ENCODE peak calls at places on chromosomes 6 and 20, in seven cellular contexts. One of them, this sample, is unnamed.
A peak's percentile ranks its signal among the peaks of the same experiment; 100 is the strongest.

GRCh38 chr6:13268914-13269532 is 59.3 kb downstream of the TBC1D7 start:
- DNase-seq in HT-29: peak; percentile 7
- DNase-seq in endothelial cell: no peak
- DNase-seq in HEK293T: no peak
- DNase-seq in T1000: no peak
- DNase-seq in activated T-cell treated with anti-CD3 and anti-CD28 coated beads, Interleukin-2, amount 50 U/mL, for 4 hours: no peak
- DNase-seq in H7: no peak
- DNase-seq in this sample: no peak

GRCh38 chr6:97947841-97948240 is 664.8 kb upstream of the MMS22L start:
- DNase-seq in activated T-cell treated with anti-CD3 and anti-CD28 coated beads, Interleukin-2, amount 50 U/mL, for 4 hours: no peak
- DNase-seq in HT-29: peak; percentile 80
- DNase-seq in H7: no peak
- DNase-seq in T1000: peak; percentile 37
- DNase-seq in HEK293T: no peak
- DNase-seq in endothelial cell: no peak
- DNase-seq in this sample: peak; percentile 81

GRCh38 chr6:32166411-32167061 is 2.1 kb downstream of the EGFL8 start:
- DNase-seq in HT-29: no peak
- DNase-seq in T1000: no peak
- DNase-seq in HEK293T: no peak
- DNase-seq in activated T-cell treated with anti-CD3 and anti-CD28 coated beads, Interleukin-2, amount 50 U/mL, for 4 hours: no peak
- DNase-seq in endothelial cell: no peak
- DNase-seq in H7: peak; percentile 95
- DNase-seq in this sample: no peak

GRCh38 chr6:168828800-168829199 is 387.8 kb downstream of the SMOC2 start:
- DNase-seq in HEK293T: no peak
- DNase-seq in HT-29: no peak
- DNase-seq in endothelial cell: no peak
- DNase-seq in activated T-cell treated with anti-CD3 and anti-CD28 coated beads, Interleukin-2, amount 50 U/mL, for 4 hours: no peak
- DNase-seq in H7: no peak
- DNase-seq in T1000: no peak
- DNase-seq in this sample: no peak

GRCh38 chr6:32128751-32129296 is 778 bp upstream of the ATF6B start:
- DNase-seq in activated T-cell treated with anti-CD3 and anti-CD28 coated beads, Interleukin-2, amount 50 U/mL, for 4 hours: no peak
- DNase-seq in H7: no peak
- DNase-seq in HEK293T: no peak
- DNase-seq in HT-29: no peak
- DNase-seq in endothelial cell: no peak
- DNase-seq in T1000: no peak
- DNase-seq in this sample: no peak

GRCh38 chr6:53476979-53477378 is 67.9 kb downstream of the GCLC start:
- DNase-seq in H7: no peak
- DNase-seq in HT-29: no peak
- DNase-seq in T1000: no peak
- DNase-seq in HEK293T: no peak
- DNase-seq in endothelial cell: no peak
- DNase-seq in activated T-cell treated with anti-CD3 and anti-CD28 coated beads, Interleukin-2, amount 50 U/mL, for 4 hours: no peak
- DNase-seq in this sample: no peak

GRCh38 chr6:140977425-140977824 is 1155.3 kb upstream of the GJE1 start:
- DNase-seq in activated T-cell treated with anti-CD3 and anti-CD28 coated beads, Interleukin-2, amount 50 U/mL, for 4 hours: no peak
- DNase-seq in HT-29: no peak
- DNase-seq in endothelial cell: no peak
- DNase-seq in T1000: no peak
- DNase-seq in H7: no peak
- DNase-seq in HEK293T: no peak
- DNase-seq in this sample: no peak

GRCh38 chr6:44268095-44268628 is 2.1 kb upstream of the TMEM151B start:
- DNase-seq in HT-29: peak; percentile 78
- DNase-seq in H7: peak; percentile 87
- DNase-seq in endothelial cell: peak; percentile 73
- DNase-seq in activated T-cell treated with anti-CD3 and anti-CD28 coated beads, Interleukin-2, amount 50 U/mL, for 4 hours: peak; percentile 62
- DNase-seq in HEK293T: peak; percentile 79
- DNase-seq in T1000: no peak
- DNase-seq in this sample: peak; percentile 78

GRCh38 chr6:2396856-2397640 is 151.6 kb upstream of the GMDS start:
- DNase-seq in activated T-cell treated with anti-CD3 and anti-CD28 coated beads, Interleukin-2, amount 50 U/mL, for 4 hours: no peak
- DNase-seq in HEK293T: no peak
- DNase-seq in HT-29: no peak
- DNase-seq in T1000: no peak
- DNase-seq in H7: no peak
- DNase-seq in endothelial cell: no peak
- DNase-seq in this sample: no peak

GRCh38 chr20:31824554-31825313 is 5.6 kb downstream of the MYLK2 start:
- DNase-seq in HT-29: no peak
- DNase-seq in activated T-cell treated with anti-CD3 and anti-CD28 coated beads, Interleukin-2, amount 50 U/mL, for 4 hours: no peak
- DNase-seq in H7: peak; percentile 32
- DNase-seq in HEK293T: no peak
- DNase-seq in endothelial cell: no peak
- DNase-seq in T1000: no peak
- DNase-seq in this sample: no peak

GRCh38 chr20:46283426-46283825 is 24.9 kb downstream of the CDH22 start:
- DNase-seq in HEK293T: no peak
- DNase-seq in activated T-cell treated with anti-CD3 and anti-CD28 coated beads, Interleukin-2, amount 50 U/mL, for 4 hours: no peak
- DNase-seq in T1000: no peak
- DNase-seq in HT-29: no peak
- DNase-seq in H7: no peak
- DNase-seq in endothelial cell: no peak
- DNase-seq in this sample: no peak

GRCh38 chr6:1336246-1336843 is 24.4 kb downstream of the FOXQ1 start:
- DNase-seq in activated T-cell treated with anti-CD3 and anti-CD28 coated beads, Interleukin-2, amount 50 U/mL, for 4 hours: no peak
- DNase-seq in H7: peak; percentile 35
- DNase-seq in HEK293T: no peak
- DNase-seq in endothelial cell: peak; percentile 22
- DNase-seq in HT-29: peak; percentile 96
- DNase-seq in T1000: no peak
- DNase-seq in this sample: no peak

GRCh38 chr20:48750941-48751620 is 76.7 kb downstream of the PREX1 start:
- DNase-seq in endothelial cell: peak; percentile 77
- DNase-seq in HT-29: no peak
- DNase-seq in H7: peak; percentile 91
- DNase-seq in activated T-cell treated with anti-CD3 and anti-CD28 coated beads, Interleukin-2, amount 50 U/mL, for 4 hours: peak; percentile 29
- DNase-seq in T1000: no peak
- DNase-seq in HEK293T: no peak
- DNase-seq in this sample: no peak

GRCh38 chr20:46438156-46438750 is 31.8 kb upstream of the ELMO2 start:
- DNase-seq in endothelial cell: peak; percentile 9
- DNase-seq in HEK293T: peak; percentile 51
- DNase-seq in T1000: no peak
- DNase-seq in HT-29: peak; percentile 67
- DNase-seq in H7: peak; percentile 59
- DNase-seq in activated T-cell treated with anti-CD3 and anti-CD28 coated beads, Interleukin-2, amount 50 U/mL, for 4 hours: peak; percentile 7
- DNase-seq in this sample: peak; percentile 60

GRCh38 chr6:30688569-30688968 is 2.1 kb upstream of the PPP1R18 start:
- DNase-seq in T1000: no peak
- DNase-seq in H7: no peak
- DNase-seq in HEK293T: no peak
- DNase-seq in activated T-cell treated with anti-CD3 and anti-CD28 coated beads, Interleukin-2, amount 50 U/mL, for 4 hours: no peak
- DNase-seq in HT-29: no peak
- DNase-seq in endothelial cell: no peak
- DNase-seq in this sample: no peak

GRCh38 chr6:156111913-156112312 is 656.3 kb upstream of the NOX3 start:
- DNase-seq in HEK293T: no peak
- DNase-seq in T1000: no peak
- DNase-seq in endothelial cell: no peak
- DNase-seq in HT-29: no peak
- DNase-seq in activated T-cell treated with anti-CD3 and anti-CD28 coated beads, Interleukin-2, amount 50 U/mL, for 4 hours: no peak
- DNase-seq in H7: no peak
- DNase-seq in this sample: no peak

GRCh38 chr6:153852034-153852433 is 187.0 kb upstream of the OPRM1 start:
- DNase-seq in HT-29: no peak
- DNase-seq in HEK293T: no peak
- DNase-seq in activated T-cell treated with anti-CD3 and anti-CD28 coated beads, Interleukin-2, amount 50 U/mL, for 4 hours: no peak
- DNase-seq in T1000: no peak
- DNase-seq in endothelial cell: no peak
- DNase-seq in H7: no peak
- DNase-seq in this sample: no peak

GRCh38 chr20:36145877-36146707 is 8.4 kb upstream of the EPB41L1 start:
- DNase-seq in T1000: no peak
- DNase-seq in endothelial cell: no peak
- DNase-seq in activated T-cell treated with anti-CD3 and anti-CD28 coated beads, Interleukin-2, amount 50 U/mL, for 4 hours: no peak
- DNase-seq in H7: no peak
- DNase-seq in HT-29: no peak
- DNase-seq in HEK293T: no peak
- DNase-seq in this sample: no peak

GRCh38 chr20:23526850-23527249 is 35.9 kb downstream of the CST8 start:
- DNase-seq in HT-29: no peak
- DNase-seq in endothelial cell: no peak
- DNase-seq in T1000: no peak
- DNase-seq in activated T-cell treated with anti-CD3 and anti-CD28 coated beads, Interleukin-2, amount 50 U/mL, for 4 hours: no peak
- DNase-seq in H7: no peak
- DNase-seq in HEK293T: no peak
- DNase-seq in this sample: no peak

GRCh38 chr6:366389-366788 is 25.2 kb upstream of the IRF4 start:
- DNase-seq in HT-29: no peak
- DNase-seq in HEK293T: no peak
- DNase-seq in activated T-cell treated with anti-CD3 and anti-CD28 coated beads, Interleukin-2, amount 50 U/mL, for 4 hours: no peak
- DNase-seq in T1000: no peak
- DNase-seq in endothelial cell: no peak
- DNase-seq in H7: no peak
- DNase-seq in this sample: no peak

GRCh38 chr20:20450461-20451027 is 82.6 kb downstream of the INSM1 start:
- DNase-seq in HEK293T: no peak
- DNase-seq in endothelial cell: no peak
- DNase-seq in T1000: no peak
- DNase-seq in activated T-cell treated with anti-CD3 and anti-CD28 coated beads, Interleukin-2, amount 50 U/mL, for 4 hours: no peak
- DNase-seq in H7: no peak
- DNase-seq in HT-29: no peak
- DNase-seq in this sample: peak; percentile 10

GRCh38 chr6:166382500-166382932 is 224 bp downstream of the MPC1 start:
- DNase-seq in endothelial cell: no peak
- DNase-seq in HT-29: no peak
- DNase-seq in H7: no peak
- DNase-seq in HEK293T: no peak
- DNase-seq in activated T-cell treated with anti-CD3 and anti-CD28 coated beads, Interleukin-2, amount 50 U/mL, for 4 hours: no peak
- DNase-seq in T1000: no peak
- DNase-seq in this sample: no peak

GRCh38 chr6:3471286-3471685 is 14.4 kb upstream of the SLC22A23 start:
- DNase-seq in T1000: no peak
- DNase-seq in activated T-cell treated with anti-CD3 and anti-CD28 coated beads, Interleukin-2, amount 50 U/mL, for 4 hours: no peak
- DNase-seq in H7: no peak
- DNase-seq in HEK293T: no peak
- DNase-seq in HT-29: peak; percentile 22
- DNase-seq in endothelial cell: no peak
- DNase-seq in this sample: no peak

GRCh38 chr6:16398587-16398986 is 160.2 kb downstream of the GMPR start:
- DNase-seq in endothelial cell: no peak
- DNase-seq in HT-29: no peak
- DNase-seq in H7: no peak
- DNase-seq in HEK293T: no peak
- DNase-seq in activated T-cell treated with anti-CD3 and anti-CD28 coated beads, Interleukin-2, amount 50 U/mL, for 4 hours: no peak
- DNase-seq in T1000: no peak
- DNase-seq in this sample: no peak

GRCh38 chr6:20954325-20954724 is 420.1 kb downstream of the CDKAL1 start:
- DNase-seq in endothelial cell: no peak
- DNase-seq in HT-29: no peak
- DNase-seq in activated T-cell treated with anti-CD3 and anti-CD28 coated beads, Interleukin-2, amount 50 U/mL, for 4 hours: no peak
- DNase-seq in HEK293T: no peak
- DNase-seq in H7: no peak
- DNase-seq in T1000: no peak
- DNase-seq in this sample: no peak